ENCODE peak calls at places on chromosomes 6 and 20, in four cellular contexts. I is AG09309, O is cardiac fibroblast, B is NCI-H748 treated with DMSO at 0.1 percent for 48 hours. X is an unnamed sample.

GRCh38 chr20:24955045-24955444 is 6.0 kb downstream of the CST7 start:
- DNase-seq in I (no peak), O (no peak), B (no peak), X (no peak)

GRCh38 chr6:145656128-145656527 is 79.2 kb downstream of the EPM2A start:
- DNase-seq in I (no peak), O (peak), B (no peak), X (no peak)

GRCh38 chr6:37303891-37304503 is 46.1 kb upstream of the TMEM217 start:
- DNase-seq in I (no peak), O (peak), B (no peak), X (peak)

GRCh38 chr20:20814685-20815084 is 102.2 kb upstream of the RALGAPA2 start:
- DNase-seq in I (no peak), O (no peak), B (no peak), X (no peak)

GRCh38 chr6:88013554-88013953 is 34.1 kb upstream of the SPACA1 start:
- DNase-seq in I (no peak), O (peak), B (no peak), X (no peak)

GRCh38 chr6:6697620-6698019 is 109.1 kb downstream of the LY86 start:
- DNase-seq in I (no peak), O (no peak), B (no peak), X (no peak)

GRCh38 chr6:63963756-63964315 is 328.2 kb downstream of the PHF3 start:
- DNase-seq in I (no peak), O (no peak), B (no peak), X (no peak)

GRCh38 chr6:136404627-136405310 is 115.1 kb upstream of the BCLAF1 start:
- DNase-seq in I (no peak), O (no peak), B (no peak), X (no peak)

GRCh38 chr20:31602779-31603441 is 2.2 kb upstream of the ID1 start:
- DNase-seq in I (no peak), O (peak), B (no peak), X (no peak)

GRCh38 chr6:17633465-17634188 is 33.5 kb downstream of the FAM8A1 start:
- DNase-seq in I (no peak), O (no peak), B (no peak), X (no peak)

GRCh38 chr6:151627689-151628444 is 134.1 kb downstream of the CCDC170 start:
- DNase-seq in I (no peak), O (no peak), B (peak), X (no peak)

GRCh38 chr6:33249732-33250625 is 21.7 kb downstream of the VPS52 start:
- DNase-seq in I (no peak), O (peak), B (no peak), X (peak)

GRCh38 chr6:90216081-90216977 is 80.3 kb downstream of the BACH2 start:
- DNase-seq in I (no peak), O (no peak), B (no peak), X (no peak)

GRCh38 chr6:49980898-49981297 is 11.5 kb upstream of the DEFB113 start:
- DNase-seq in I (no peak), O (peak), B (no peak), X (peak)

GRCh38 chr6:169167581-169168301 is 85.9 kb downstream of the THBS2 start:
- DNase-seq in I (peak), O (peak), B (no peak), X (no peak)

GRCh38 chr6:113855500-113856010 is 1.6 kb upstream of the MARCKS start:
- DNase-seq in I (no peak), O (peak), B (peak), X (no peak)

GRCh38 chr20:23049201-23049932 is at the start of gene THBD:
- DNase-seq in I (no peak), O (peak), B (peak), X (peak)

GRCh38 chr6:159969921-159970320 is 1.0 kb downstream of the IGF2R start:
- DNase-seq in I (no peak), O (peak), B (peak), X (no peak)

GRCh38 chr6:159451051-159451450 is 242.0 kb downstream of the SOD2 start:
- DNase-seq in I (no peak), O (peak), B (no peak), X (peak)

GRCh38 chr6:14881399-14881798 is 364.5 kb upstream of the JARID2 start:
- DNase-seq in I (peak), O (peak), B (no peak), X (peak)

GRCh38 chr20:49929142-49929494 is 7.1 kb upstream of the RNF114 start:
- DNase-seq in I (no peak), O (no peak), B (no peak), X (no peak)

GRCh38 chr20:10219452-10219791 is 792 bp downstream of the SNAP25 start:
- DNase-seq in I (no peak), O (peak), B (peak), X (peak)

GRCh38 chr20:32116079-32116521 is 6.6 kb downstream of the TM9SF4 start:
- DNase-seq in I (no peak), O (peak), B (no peak), X (no peak)

GRCh38 chr6:5085638-5086293 is 625 bp downstream of the PPP1R3G start:
- DNase-seq in I (no peak), O (peak), B (peak), X (no peak)

GRCh38 chr6:31792741-31793140 is 2.8 kb downstream of the VARS1 start:
- DNase-seq in I (no peak), O (peak), B (no peak), X (no peak)

GRCh38 chr6:116111552-116112528 is 11.2 kb downstream of the NT5DC1 start:
- DNase-seq in I (no peak), O (peak), B (peak), X (no peak)

GRCh38 chr6:42551202-42551601 is 12.6 kb upstream of the UBR2 start:
- DNase-seq in I (no peak), O (peak), B (no peak), X (no peak)